ENCODE peak calls at places on chromosomes 13 and 19, in ten cellular contexts. K, I, Q, L, R, X, D, C, S and Z are unnamed samples.

GRCh38 chr19:15304140-15304705 is 28.1 kb downstream of the BRD4 start:
- DNase-seq in K (no peak), I (no peak), Q (no peak), L (no peak), R (no peak), X (peak), D (no peak), C (no peak), S (no peak), Z (no peak)

GRCh38 chr19:46373573-46374359 is 26.9 kb downstream of the PPP5C start:
- DNase-seq in K (peak), I (peak), Q (no peak), L (peak), R (peak), X (peak), D (peak), C (peak), S (peak), Z (no peak)

GRCh38 chr13:49444517-49445395 is 682 bp downstream of the SETDB2 start:
- DNase-seq in K (no peak), I (peak), Q (peak), L (peak), R (no peak), X (no peak), D (no peak), C (no peak), S (no peak), Z (peak)

GRCh38 chr13:111422352-111422751 is 101.9 kb downstream of the TEX29 start:
- DNase-seq in K (no peak), I (no peak), Q (no peak), L (no peak), R (no peak), X (no peak), D (no peak), C (no peak), S (no peak), Z (no peak)

GRCh38 chr13:26469602-26470001 is 87.9 kb upstream of the WASF3 start:
- DNase-seq in K (no peak), I (no peak), Q (no peak), L (no peak), R (no peak), X (no peak), D (no peak), C (no peak), S (no peak), Z (peak)

GRCh38 chr19:42010245-42011126 is 16.5 kb upstream of the ATP1A3 start:
- DNase-seq in K (no peak), I (no peak), Q (no peak), L (no peak), R (no peak), X (no peak), D (no peak), C (no peak), S (no peak), Z (no peak)

GRCh38 chr19:53881482-53882390 is at the start of gene PRKCG:
- DNase-seq in K (no peak), I (no peak), Q (peak), L (no peak), R (no peak), X (no peak), D (no peak), C (peak), S (peak), Z (no peak)

GRCh38 chr19:44552324-44552723 is 22.8 kb upstream of the CEACAM20 start:
- DNase-seq in K (no peak), I (peak), Q (no peak), L (no peak), R (no peak), X (no peak), D (no peak), C (no peak), S (no peak), Z (peak)

GRCh38 chr19:35868172-35868822 is at the start of gene APLP1:
- DNase-seq in K (peak), I (peak), Q (peak), L (peak), R (peak), X (peak), D (no peak), C (peak), S (peak), Z (peak)

GRCh38 chr13:50094615-50095293 is 79.5 kb downstream of the KCNRG start:
- DNase-seq in K (no peak), I (no peak), Q (no peak), L (peak), R (no peak), X (no peak), D (no peak), C (no peak), S (no peak), Z (no peak)

GRCh38 chr13:49346460-49346859 is 97.4 kb downstream of the CAB39L start:
- DNase-seq in K (no peak), I (no peak), Q (no peak), L (no peak), R (no peak), X (no peak), D (no peak), C (no peak), S (no peak), Z (no peak)

GRCh38 chr19:48836089-48837017 is at the start of gene HSD17B14:
- DNase-seq in K (no peak), I (peak), Q (no peak), L (peak), R (peak), X (peak), D (no peak), C (no peak), S (no peak), Z (no peak)

GRCh38 chr19:17418710-17419109 is 1.1 kb upstream of the MVB12A start:
- DNase-seq in K (no peak), I (no peak), Q (no peak), L (no peak), R (no peak), X (no peak), D (no peak), C (no peak), S (no peak), Z (no peak)

GRCh38 chr19:18514800-18515682 is 6.8 kb downstream of the ELL start:
- DNase-seq in K (peak), I (peak), Q (no peak), L (no peak), R (no peak), X (peak), D (no peak), C (peak), S (peak), Z (peak)

GRCh38 chr13:78603240-78603947 is at the start of gene POU4F1:
- DNase-seq in K (peak), I (no peak), Q (no peak), L (no peak), R (no peak), X (no peak), D (no peak), C (peak), S (peak), Z (no peak)

GRCh38 chr13:50936681-50937080 is 27.1 kb downstream of the RNASEH2B start:
- DNase-seq in K (no peak), I (no peak), Q (no peak), L (no peak), R (no peak), X (no peak), D (no peak), C (no peak), S (no peak), Z (no peak)

GRCh38 chr19:41967056-41967783 is 8.1 kb upstream of the RABAC1 start:
- DNase-seq in K (no peak), I (no peak), Q (no peak), L (no peak), R (no peak), X (no peak), D (no peak), C (no peak), S (no peak), Z (no peak)

GRCh38 chr13:80830431-80830830 is 489.5 kb upstream of the SPRY2 start:
- DNase-seq in K (no peak), I (no peak), Q (no peak), L (no peak), R (no peak), X (no peak), D (no peak), C (no peak), S (peak), Z (no peak)

GRCh38 chr19:48510421-48511268 is 990 bp downstream of the LMTK3 start:
- DNase-seq in K (peak), I (peak), Q (peak), L (peak), R (no peak), X (peak), D (no peak), C (peak), S (peak), Z (peak)

GRCh38 chr19:56107626-56108351 is 13.3 kb downstream of the ZNF787 start:
- DNase-seq in K (no peak), I (no peak), Q (no peak), L (no peak), R (peak), X (no peak), D (no peak), C (no peak), S (peak), Z (no peak)

GRCh38 chr19:22427587-22428298 is 5.6 kb upstream of the ZNF98 start:
- DNase-seq in K (no peak), I (no peak), Q (no peak), L (no peak), R (no peak), X (no peak), D (no peak), C (no peak), S (peak), Z (no peak)

GRCh38 chr13:36965767-36966166 is 33.4 kb downstream of the ALG5 start:
- DNase-seq in K (no peak), I (no peak), Q (no peak), L (peak), R (no peak), X (no peak), D (peak), C (no peak), S (no peak), Z (no peak)

GRCh38 chr19:480016-480855 is 16.1 kb upstream of the MADCAM1 start:
- DNase-seq in K (peak), I (peak), Q (peak), L (no peak), R (peak), X (peak), D (no peak), C (peak), S (peak), Z (peak)

GRCh38 chr13:58254961-58255360 is 623.4 kb downstream of the PCDH17 start:
- DNase-seq in K (no peak), I (no peak), Q (no peak), L (no peak), R (no peak), X (no peak), D (no peak), C (no peak), S (no peak), Z (no peak)

GRCh38 chr19:52601025-52601973 is 31.2 kb downstream of the ZNF701 start:
- DNase-seq in K (peak), I (peak), Q (peak), L (peak), R (peak), X (peak), D (peak), C (peak), S (peak), Z (peak)

GRCh38 chr13:40916207-40916998 is 102.7 kb downstream of the ELF1 start:
- DNase-seq in K (no peak), I (no peak), Q (no peak), L (peak), R (no peak), X (no peak), D (no peak), C (no peak), S (no peak), Z (no peak)

GRCh38 chr19:38899447-38900219 is at the start of the genes NFKBIB and SIRT2:
- DNase-seq in K (peak), I (peak), Q (peak), L (peak), R (peak), X (peak), D (peak), C (peak), S (peak), Z (peak)

GRCh38 chr19:38900220-38900629 is 456 bp downstream of the NFKBIB start:
- DNase-seq in K (no peak), I (no peak), Q (no peak), L (no peak), R (no peak), X (no peak), D (no peak), C (no peak), S (no peak), Z (no peak)

GRCh38 chr19:38898788-38899446 is 501 bp downstream of the SIRT2 start:
- DNase-seq in K (no peak), I (no peak), Q (no peak), L (peak), R (no peak), X (no peak), D (no peak), C (no peak), S (no peak), Z (peak)

GRCh38 chr19:38901683-38902082 is 1.9 kb downstream of the NFKBIB start:
- DNase-seq in K (no peak), I (no peak), Q (no peak), L (no peak), R (no peak), X (no peak), D (no peak), C (no peak), S (no peak), Z (no peak)

DNA sequence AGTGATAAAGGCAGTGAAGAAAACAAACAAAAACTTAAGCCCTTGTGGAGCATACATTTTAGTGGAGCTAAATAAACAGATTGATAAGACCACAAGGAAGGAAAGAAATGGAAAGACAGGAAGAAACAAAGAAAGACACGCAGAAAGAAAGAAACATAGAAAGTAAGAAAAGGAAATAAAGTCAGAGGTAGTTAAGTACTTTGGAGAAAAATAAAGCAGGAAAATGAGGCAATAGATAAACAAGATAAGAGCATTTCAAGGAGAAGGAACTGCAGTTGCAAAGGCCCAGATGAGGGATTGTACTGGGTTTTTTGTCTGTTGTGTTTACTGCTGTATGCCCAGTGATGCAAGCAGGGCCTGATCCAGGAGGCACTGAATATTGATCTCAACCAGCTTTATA is 1.0 kb downstream of the NFKBIB start:
- DNase-seq in K (no peak), I (no peak), Q (no peak), L (no peak), R (no peak), X (no peak), D (no peak), C (no peak), S (no peak), Z (no peak)
- H3K27ac ChIP-seq in K (peak), I (no peak), Q (no peak), L (peak), R (peak), X (peak), D (peak), C (peak), S (no peak), Z (no peak)

DNA sequence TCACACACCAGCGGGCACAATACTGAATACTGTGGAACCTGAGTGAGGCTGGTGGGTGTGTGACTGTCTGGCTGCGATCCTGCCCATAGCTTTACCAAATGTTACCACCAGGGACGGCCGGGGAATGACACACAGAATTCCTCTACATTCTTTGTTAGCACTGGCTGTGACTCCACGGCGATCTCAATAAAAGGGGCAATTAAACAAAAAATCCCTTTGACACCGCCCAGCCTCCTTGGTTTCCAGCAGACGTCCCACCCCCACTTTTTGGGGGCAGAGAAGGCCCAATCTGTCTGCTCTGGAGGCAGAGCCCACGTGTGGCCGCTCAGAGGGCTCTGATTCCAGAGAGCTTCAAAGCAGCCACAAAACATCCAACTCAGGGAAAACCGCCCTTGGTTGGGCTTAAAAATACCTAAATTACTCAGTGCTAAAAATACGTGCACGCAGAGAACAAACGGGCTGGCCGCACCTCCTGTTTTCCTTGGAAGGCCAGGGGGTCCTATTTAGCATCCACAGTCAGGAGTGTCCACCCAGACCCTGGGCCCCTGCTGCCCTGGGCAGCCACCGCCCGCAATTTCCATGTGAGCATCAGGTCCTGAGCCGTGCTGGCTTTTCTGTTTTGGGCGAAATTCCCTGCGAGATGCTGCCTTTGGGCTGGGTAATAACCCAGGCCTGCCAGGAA is 47.8 kb downstream of the GADD45B start:
- DNase-seq in K (no peak), I (no peak), Q (no peak), L (peak), R (peak), X (no peak), D (no peak), C (no peak), S (no peak), Z (no peak)
- TF ChIP-seq CTCF in K (no peak), I (no peak), Q (no peak), L (peak), R (peak), X (no peak), D (no peak), C (no peak), S (no peak), Z (no peak)

GRCh38 chr19:3338541-3339181 is 27.7 kb upstream of the NFIC start:
- DNase-seq in K (no peak), I (peak), Q (peak), L (no peak), R (peak), X (no peak), D (no peak), C (peak), S (peak), Z (no peak)
- H3K4me3 ChIP-seq in K (no peak), I (no peak), Q (peak), L (no peak), R (no peak), X (no peak), D (no peak), C (no peak), S (no peak), Z (no peak)

GRCh38 chr19:10642473-10642872 is 11.7 kb upstream of the ILF3 start:
- DNase-seq in K (no peak), I (no peak), Q (no peak), L (no peak), R (no peak), X (no peak), D (no peak), C (no peak), S (no peak), Z (no peak)

GRCh38 chr19:10643166-10643967 is 10.8 kb upstream of the ILF3 start:
- DNase-seq in K (no peak), I (no peak), Q (peak), L (no peak), R (no peak), X (no peak), D (no peak), C (no peak), S (no peak), Z (no peak)

GRCh38 chr19:10641248-10641647 is 12.9 kb upstream of the ILF3 start:
- DNase-seq in K (no peak), I (no peak), Q (no peak), L (no peak), R (no peak), X (no peak), D (no peak), C (no peak), S (no peak), Z (no peak)

GRCh38 chr19:10644351-10645007 is 9.7 kb upstream of the ILF3 start:
- DNase-seq in K (peak), I (peak), Q (peak), L (peak), R (peak), X (peak), D (no peak), C (peak), S (peak), Z (peak)

GRCh38 chr19:10643968-10644290 is 10.2 kb upstream of the ILF3 start:
- DNase-seq in K (no peak), I (no peak), Q (no peak), L (no peak), R (no peak), X (peak), D (no peak), C (no peak), S (no peak), Z (no peak)
- H3K27ac ChIP-seq in K (peak), I (peak), Q (no peak), L (no peak), R (peak), X (peak), D (peak), C (peak), S (peak), Z (peak)

DNA sequence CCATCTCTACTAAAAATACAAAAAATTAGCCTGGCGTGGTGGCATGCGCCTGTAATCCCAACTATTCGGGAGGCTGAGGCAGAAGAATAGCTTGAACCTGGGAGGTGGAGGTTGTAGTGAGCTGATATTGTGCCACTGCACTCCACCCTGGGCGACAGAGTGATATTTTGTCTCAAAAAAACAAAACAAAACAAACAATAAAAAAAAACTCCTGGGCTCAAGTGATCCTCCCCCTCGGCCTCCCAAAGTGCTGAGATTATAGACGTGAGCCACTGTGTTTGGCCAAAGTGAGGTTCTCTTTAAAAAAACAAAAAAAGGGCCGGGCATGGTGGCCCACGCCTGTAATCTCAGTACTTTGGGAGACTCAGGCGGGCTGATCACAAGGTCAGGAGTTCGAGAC is 3.8 kb upstream of the JUNB start:
- DNase-seq in K (no peak), I (no peak), Q (no peak), L (no peak), R (no peak), X (no peak), D (no peak), C (no peak), S (no peak), Z (no peak)
- TF ChIP-seq CTCF in K (no peak), I (no peak), Q (no peak), L (no peak), R (no peak), X (no peak), D (no peak), C (no peak), S (no peak), Z (no peak)

GRCh38 chr13:43129021-43129420 is 105.6 kb downstream of the DNAJC15 start:
- DNase-seq in K (no peak), I (no peak), Q (no peak), L (no peak), R (no peak), X (no peak), D (no peak), C (no peak), S (no peak), Z (no peak)
- H3K4me3 ChIP-seq in K (no peak), I (no peak), Q (no peak), L (no peak), R (peak), X (no peak), D (no peak), C (no peak), S (no peak), Z (no peak)

GRCh38 chr13:75633285-75633684 is 2.8 kb upstream of the LMO7 start:
- DNase-seq in K (no peak), I (no peak), Q (no peak), L (peak), R (no peak), X (no peak), D (no peak), C (no peak), S (no peak), Z (no peak)
- H3K27ac ChIP-seq in K (no peak), I (no peak), Q (no peak), L (peak), R (no peak), X (no peak), D (no peak), C (no peak), S (no peak), Z (no peak)

DNA sequence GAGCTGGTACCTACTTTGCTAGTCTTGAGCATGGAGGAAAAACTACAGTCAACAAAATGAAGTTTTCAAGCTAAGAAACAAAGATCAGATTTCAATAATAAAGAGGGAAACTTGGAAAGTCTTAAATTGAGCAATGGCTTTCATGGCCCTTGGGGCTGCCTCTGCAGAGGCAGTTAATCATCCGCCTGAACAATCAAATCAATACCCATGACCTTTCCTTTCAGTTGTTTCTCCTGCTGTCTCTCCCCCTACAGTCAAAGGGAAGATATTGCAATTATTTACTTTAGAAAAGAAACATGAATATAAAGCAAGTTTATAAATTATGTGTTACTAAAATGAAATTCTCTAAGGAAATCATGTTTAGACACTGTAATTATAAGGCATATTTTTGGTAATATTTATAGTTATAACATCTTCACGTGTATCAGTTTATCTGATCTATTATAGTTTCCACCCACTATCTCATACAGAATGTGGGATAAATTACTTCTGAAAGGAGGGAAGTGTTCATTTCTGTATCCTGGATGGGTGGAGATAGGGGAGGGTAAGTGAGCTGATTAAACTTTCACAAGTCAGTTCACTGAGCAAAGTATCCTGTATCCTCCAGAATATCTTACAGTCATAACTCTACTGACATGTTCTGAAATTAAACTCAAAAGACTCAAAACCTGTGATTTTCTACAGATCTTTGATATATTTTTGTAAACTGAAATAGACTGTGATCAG is 72.4 kb upstream of the TSC22D1 start:
- DNase-seq in K (no peak), I (no peak), Q (no peak), L (no peak), R (no peak), X (no peak), D (no peak), C (no peak), S (no peak), Z (no peak)
- TF ChIP-seq CTCF in K (peak), I (peak), Q (peak), L (peak), R (no peak), X (peak), D (peak), C (no peak), S (peak), Z (peak)